ENCODE peak calls at places on chromosome 17, in eight cellular contexts. L, Y, M, E, H, B, U and I are unnamed samples.

GRCh38 chr17:47717261-47717697 is 15.8 kb upstream of the TBX21 start:
- DNase-seq in L (no peak), B (peak; percentile 37), Y (no peak), H (no peak), E (no peak), M (no peak), U (no peak), I (no peak)

GRCh38 chr17:56297142-56297541 is 143.9 kb downstream of the ANKFN1 start:
- DNase-seq in U (no peak), L (peak; percentile 31), B (no peak), E (no peak), Y (no peak), M (no peak), H (no peak), I (no peak)

GRCh38 chr17:57481901-57482300 is 225.6 kb downstream of the MSI2 start:
- DNase-seq in M (no peak), U (no peak), Y (peak; percentile 81), H (no peak), E (peak; percentile 99), B (no peak), L (peak; percentile 91), I (peak; percentile 76)

GRCh38 chr17:56700919-56701420 is 107.5 kb downstream of the NOG start:
- DNase-seq in E (no peak), Y (no peak), B (peak; percentile 60), L (no peak), H (no peak), M (no peak), U (no peak), I (no peak)

GRCh38 chr17:60086822-60087591 is 8.3 kb upstream of the HEATR6 start:
- DNase-seq in B (no peak), L (peak; percentile 59), Y (no peak), E (peak; percentile 72), M (no peak), U (no peak), H (no peak), I (no peak)

GRCh38 chr17:47820023-47820789 is 1.4 kb downstream of the OSBPL7 start:
- DNase-seq in M (no peak), H (no peak), L (no peak), U (no peak), Y (no peak), B (no peak), E (no peak), I (no peak)

GRCh38 chr17:61450641-61451537 is 1.3 kb upstream of the TBX4 start:
- DNase-seq in U (peak; percentile 52), M (no peak), Y (no peak), L (no peak), H (no peak), B (peak; percentile 79), E (no peak), I (peak; percentile 42)

GRCh38 chr17:58932956-58933355 is 173.7 kb downstream of the TRIM37 start:
- DNase-seq in E (no peak), B (no peak), U (no peak), Y (no peak), H (no peak), L (no peak), M (no peak), I (no peak)

GRCh38 chr17:19800571-19800970 is 52.5 kb upstream of the ALDH3A1 start:
- DNase-seq in E (no peak), L (no peak), U (no peak), B (peak; percentile 12), M (no peak), Y (no peak), H (no peak), I (no peak)

GRCh38 chr17:67800495-67800928 is 24.8 kb upstream of the BPTF start:
- DNase-seq in L (peak; percentile 78), H (peak; percentile 80), U (peak; percentile 83), B (peak; percentile 90), E (peak; percentile 86), M (peak; percentile 69), Y (peak; percentile 71), I (peak; percentile 82)

GRCh38 chr17:4161560-4162221 is 18.7 kb downstream of the CYB5D2 start:
- DNase-seq in L (no peak), U (peak; percentile 52), E (peak; percentile 15), H (no peak), Y (no peak), M (no peak), B (peak; percentile 19), I (no peak)

GRCh38 chr17:18025596-18026407 is 13.2 kb downstream of the ATPAF2 start:
- DNase-seq in E (peak; percentile 59), U (no peak), H (no peak), Y (peak; percentile 31), M (no peak), B (no peak), L (peak; percentile 55), I (no peak)

GRCh38 chr17:6823011-6823442 is 8.5 kb downstream of the TEKT1 start:
- DNase-seq in B (no peak), H (no peak), E (peak; percentile 92), U (no peak), M (no peak), Y (no peak), L (peak; percentile 87), I (no peak)

GRCh38 chr17:6857904-6858303 is 26.4 kb upstream of the TEKT1 start:
- DNase-seq in E (no peak), H (no peak), B (no peak), M (no peak), L (no peak), Y (no peak), U (no peak), I (no peak)

GRCh38 chr17:67285360-67285759 is 40.4 kb upstream of the HELZ start:
- DNase-seq in E (no peak), B (no peak), M (no peak), L (no peak), U (no peak), Y (no peak), H (no peak), I (no peak)

GRCh38 chr17:77285594-77286390 is 145.0 kb downstream of the SEC14L1 start:
- DNase-seq in M (peak; percentile 54), B (no peak), H (peak; percentile 77), Y (no peak), E (peak; percentile 95), U (no peak), L (peak; percentile 88), I (peak; percentile 72)

GRCh38 chr17:63095459-63095858 is 129.4 kb downstream of the TANC2 start:
- DNase-seq in U (no peak), E (no peak), H (no peak), L (no peak), B (no peak), Y (no peak), M (no peak), I (no peak)

GRCh38 chr17:80430446-80431245 is 15.7 kb downstream of the ENDOV start:
- DNase-seq in U (no peak), B (no peak), L (no peak), M (no peak), E (no peak), Y (no peak), H (peak; percentile 50), I (no peak)
- H3K4me3 ChIP-seq in U (no peak overlapping the region), B (no peak overlapping the region), L (no peak overlapping the region), M (no peak overlapping the region), E (no peak overlapping the region), Y (no peak overlapping the region), H (no peak overlapping the region), I (no peak overlapping the region)

DNA sequence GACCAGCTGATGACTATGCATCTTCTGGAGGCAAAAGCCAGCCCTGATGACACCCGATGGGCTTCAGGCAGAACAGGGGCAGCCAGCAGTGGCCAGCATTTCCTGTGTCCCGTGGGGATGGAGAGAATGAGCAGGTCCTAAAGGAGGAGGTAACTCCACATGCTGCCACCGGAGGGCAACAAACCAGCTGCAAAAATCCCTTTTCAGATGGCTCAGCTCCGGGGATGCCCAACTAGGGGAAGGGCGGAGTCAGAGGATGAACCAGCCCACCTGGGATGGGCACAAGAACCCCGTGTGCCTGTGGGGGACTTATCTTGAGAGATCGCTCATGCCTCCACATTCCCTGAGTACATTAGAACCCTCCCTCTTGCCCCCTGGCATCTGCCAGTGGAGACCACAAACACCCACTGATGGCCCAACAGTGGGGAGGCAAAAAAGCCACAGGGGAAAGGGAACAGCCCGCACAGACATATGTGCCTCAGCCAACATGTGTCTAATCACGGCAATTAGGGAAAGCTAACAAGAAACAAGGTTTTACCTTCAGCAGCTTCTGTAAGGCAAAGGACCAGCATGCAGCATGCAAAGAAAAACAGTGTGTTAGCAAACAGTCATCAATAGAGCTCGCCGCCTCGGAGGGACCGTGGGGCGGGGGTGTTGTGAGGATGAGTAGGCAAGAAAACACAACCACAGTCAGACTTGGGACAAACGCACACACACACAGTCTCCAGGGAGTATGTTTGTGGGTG is 64.1 kb downstream of the MYO18A start:
- DNase-seq in B (peak; percentile 93), H (no peak), E (peak; percentile 58), M (no peak), U (peak; percentile 75), L (peak; percentile 61), Y (peak; percentile 88), I (no peak)
- TF ChIP-seq CTCF in B (peak; percentile 81), H (peak; percentile 31), E (peak; percentile 64), M (peak; percentile 30), U (peak; percentile 59), L (peak; percentile 59), Y (peak; percentile 72), I (no peak)

GRCh38 chr17:64406321-64407200 is 15.9 kb upstream of the PECAM1 start:
- DNase-seq in B (peak; percentile 63), U (peak; percentile 33), Y (peak; percentile 27), L (peak; percentile 49), M (no peak), E (peak; percentile 62), H (no peak), I (no peak)

GRCh38 chr17:64413505-64413904 is 22.8 kb upstream of the PECAM1 start:
- DNase-seq in H (no peak), M (no peak), Y (no peak), L (no peak), U (no peak), E (no peak), B (peak; percentile 13), I (no peak)

GRCh38 chr17:64410750-64411490 is 20.3 kb upstream of the PECAM1 start:
- DNase-seq in E (no peak), M (no peak), H (no peak), B (peak; percentile 56), Y (no peak), L (no peak), U (peak; percentile 15), I (no peak)

GRCh38 chr17:64412944-64413381 is 22.3 kb upstream of the PECAM1 start:
- DNase-seq in B (peak; percentile 39), M (no peak), H (no peak), E (no peak), Y (peak; percentile 51), U (no peak), L (no peak), I (no peak)

GRCh38 chr17:64411999-64412771 is 21.5 kb upstream of the PECAM1 start:
- DNase-seq in B (peak; percentile 86), U (peak; percentile 87), H (peak; percentile 65), E (peak; percentile 76), Y (peak; percentile 57), M (peak; percentile 56), L (peak; percentile 14), I (peak; percentile 75)
- H3K4me3 ChIP-seq in B (peak overlapping the region; percentile 39), U (peak overlapping the region; percentile 38), H (peak overlapping the region; percentile 34), E (no peak overlapping the region), Y (peak overlapping the region; percentile 21), M (peak overlapping the region; percentile 33), L (no peak overlapping the region), I (peak overlapping the region; percentile 27)

DNA sequence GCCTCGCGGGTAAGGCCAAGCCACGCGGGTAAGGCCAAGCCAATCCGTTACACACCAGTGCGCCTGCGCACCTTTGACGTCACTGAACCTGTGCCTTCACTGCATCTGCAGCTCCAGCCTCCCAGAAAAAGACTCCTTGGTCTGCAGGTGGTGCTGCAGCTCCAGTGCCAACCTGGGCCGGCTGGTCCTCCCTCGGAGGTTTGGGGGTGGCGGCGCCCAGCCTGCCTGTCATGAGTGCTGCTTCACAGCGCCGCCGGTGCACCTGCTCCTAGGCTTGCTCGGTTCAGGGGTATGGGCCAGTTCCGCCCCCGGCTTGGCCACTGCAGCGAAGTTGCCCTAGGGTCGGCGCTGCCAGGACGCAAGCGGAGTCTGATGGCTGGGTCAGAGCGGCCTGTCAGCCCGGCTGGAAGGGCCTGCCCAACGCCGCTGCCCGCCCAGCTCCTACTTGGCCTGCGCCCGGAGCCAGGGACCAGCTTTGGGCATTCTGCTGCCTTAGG is 146.6 kb downstream of the USP22 start:
- DNase-seq in U (no peak), B (peak; percentile 14), L (peak; percentile 8), E (peak; percentile 17), Y (peak; percentile 28), M (peak; percentile 49), H (peak; percentile 67), I (no peak)
- TF ChIP-seq CTCF in U (no peak), B (peak; percentile 39), L (peak; percentile 8), E (no peak), Y (peak; percentile 37), M (peak; percentile 8), H (no peak), I (no peak)